ENCODE peak calls at places on chromosomes 1 and 21, in ten cellular contexts. One of them, this sample, is unnamed.
A peak's percentile ranks its signal among the peaks of the same experiment; 100 is the strongest.

GRCh38 chr1:215957692-215958091 is 390.6 kb downstream of the KCTD3 start:
- DNase-seq in HFF-Myc: no peak
- DNase-seq in psoas muscle: no peak
- DNase-seq in astrocyte of the spinal cord: peak; percentile 5
- DNase-seq in cardiac fibroblast: peak; percentile 19
- DNase-seq in heart left ventricle: no peak
- DNase-seq in mucosa of descending colon: no peak
- DNase-seq in fibroblast of lung: peak; percentile 13
- DNase-seq in mammary epithelial cell: peak; percentile 1
- DNase-seq in IMR-90: peak; percentile 66
- DNase-seq in this sample: no peak

GRCh38 chr1:173447224-173447623 is 29.9 kb upstream of the PRDX6 start:
- DNase-seq in HFF-Myc: no peak
- DNase-seq in psoas muscle: no peak
- DNase-seq in astrocyte of the spinal cord: no peak
- DNase-seq in cardiac fibroblast: no peak
- DNase-seq in heart left ventricle: no peak
- DNase-seq in mucosa of descending colon: no peak
- DNase-seq in fibroblast of lung: no peak
- DNase-seq in mammary epithelial cell: no peak
- DNase-seq in IMR-90: no peak
- DNase-seq in this sample: no peak

GRCh38 chr1:230069813-230070212 is 2.8 kb downstream of the GALNT2 start:
- DNase-seq in HFF-Myc: no peak
- DNase-seq in psoas muscle: no peak
- DNase-seq in astrocyte of the spinal cord: no peak
- DNase-seq in cardiac fibroblast: no peak
- DNase-seq in heart left ventricle: no peak
- DNase-seq in mucosa of descending colon: no peak
- DNase-seq in fibroblast of lung: no peak
- DNase-seq in mammary epithelial cell: peak; percentile 41
- DNase-seq in IMR-90: no peak
- DNase-seq in this sample: no peak

GRCh38 chr21:43360441-43361126 is 66.3 kb downstream of the SIK1 start:
- DNase-seq in HFF-Myc: no peak
- DNase-seq in psoas muscle: peak; percentile 48
- DNase-seq in astrocyte of the spinal cord: no peak
- DNase-seq in cardiac fibroblast: no peak
- DNase-seq in heart left ventricle: no peak
- DNase-seq in mucosa of descending colon: no peak
- DNase-seq in fibroblast of lung: no peak
- DNase-seq in mammary epithelial cell: no peak
- DNase-seq in IMR-90: no peak
- DNase-seq in this sample: no peak

GRCh38 chr1:38533772-38534472 is 325.6 kb downstream of the RRAGC start:
- DNase-seq in HFF-Myc: no peak
- DNase-seq in psoas muscle: no peak
- DNase-seq in astrocyte of the spinal cord: no peak
- DNase-seq in cardiac fibroblast: no peak
- DNase-seq in heart left ventricle: no peak
- DNase-seq in mucosa of descending colon: no peak
- DNase-seq in fibroblast of lung: no peak
- DNase-seq in mammary epithelial cell: no peak
- DNase-seq in IMR-90: no peak
- DNase-seq in this sample: no peak

GRCh38 chr1:37636435-37636834 is 1.7 kb upstream of the RSPO1 start:
- DNase-seq in HFF-Myc: no peak
- DNase-seq in psoas muscle: no peak
- DNase-seq in astrocyte of the spinal cord: no peak
- DNase-seq in cardiac fibroblast: no peak
- DNase-seq in heart left ventricle: no peak
- DNase-seq in mucosa of descending colon: no peak
- DNase-seq in fibroblast of lung: no peak
- DNase-seq in mammary epithelial cell: no peak
- DNase-seq in IMR-90: no peak
- DNase-seq in this sample: no peak

GRCh38 chr1:84758968-84759491 is 68.8 kb upstream of the SSX2IP start:
- DNase-seq in HFF-Myc: no peak
- DNase-seq in psoas muscle: no peak
- DNase-seq in astrocyte of the spinal cord: no peak
- DNase-seq in cardiac fibroblast: peak; percentile 47
- DNase-seq in heart left ventricle: no peak
- DNase-seq in mucosa of descending colon: no peak
- DNase-seq in fibroblast of lung: peak; percentile 74
- DNase-seq in mammary epithelial cell: no peak
- DNase-seq in IMR-90: peak; percentile 53
- DNase-seq in this sample: peak; percentile 55

GRCh38 chr1:91582431-91582921 is 81.8 kb downstream of the CDC7 start:
- DNase-seq in HFF-Myc: peak; percentile 98
- DNase-seq in psoas muscle: no peak
- DNase-seq in astrocyte of the spinal cord: peak; percentile 80
- DNase-seq in cardiac fibroblast: peak; percentile 79
- DNase-seq in heart left ventricle: no peak
- DNase-seq in mucosa of descending colon: no peak
- DNase-seq in fibroblast of lung: peak; percentile 97
- DNase-seq in mammary epithelial cell: peak; percentile 85
- DNase-seq in IMR-90: peak; percentile 100
- DNase-seq in this sample: peak; percentile 96

GRCh38 chr1:77796695-77797405 is 17.4 kb downstream of the MIGA1 start:
- DNase-seq in HFF-Myc: no peak
- DNase-seq in psoas muscle: no peak
- DNase-seq in astrocyte of the spinal cord: no peak
- DNase-seq in cardiac fibroblast: no peak
- DNase-seq in heart left ventricle: no peak
- DNase-seq in mucosa of descending colon: no peak
- DNase-seq in fibroblast of lung: no peak
- DNase-seq in mammary epithelial cell: peak; percentile 23
- DNase-seq in IMR-90: no peak
- DNase-seq in this sample: no peak

GRCh38 chr1:119885903-119886783 is 10.2 kb downstream of the ADAM30 start:
- DNase-seq in HFF-Myc: no peak
- DNase-seq in psoas muscle: no peak
- DNase-seq in astrocyte of the spinal cord: peak; percentile 30
- DNase-seq in cardiac fibroblast: peak; percentile 46
- DNase-seq in heart left ventricle: peak; percentile 32
- DNase-seq in mucosa of descending colon: peak; percentile 47
- DNase-seq in fibroblast of lung: peak; percentile 27
- DNase-seq in mammary epithelial cell: no peak
- DNase-seq in IMR-90: peak; percentile 39
- DNase-seq in this sample: no peak

GRCh38 chr1:165376041-165376810 is 19.7 kb upstream of the LMX1A start:
- DNase-seq in HFF-Myc: peak; percentile 50
- DNase-seq in psoas muscle: peak; percentile 92
- DNase-seq in astrocyte of the spinal cord: peak; percentile 77
- DNase-seq in cardiac fibroblast: peak; percentile 96
- DNase-seq in heart left ventricle: peak; percentile 89
- DNase-seq in mucosa of descending colon: peak; percentile 85
- DNase-seq in fibroblast of lung: peak; percentile 87
- DNase-seq in mammary epithelial cell: peak; percentile 83
- DNase-seq in IMR-90: peak; percentile 20
- DNase-seq in this sample: peak; percentile 91

DNA sequence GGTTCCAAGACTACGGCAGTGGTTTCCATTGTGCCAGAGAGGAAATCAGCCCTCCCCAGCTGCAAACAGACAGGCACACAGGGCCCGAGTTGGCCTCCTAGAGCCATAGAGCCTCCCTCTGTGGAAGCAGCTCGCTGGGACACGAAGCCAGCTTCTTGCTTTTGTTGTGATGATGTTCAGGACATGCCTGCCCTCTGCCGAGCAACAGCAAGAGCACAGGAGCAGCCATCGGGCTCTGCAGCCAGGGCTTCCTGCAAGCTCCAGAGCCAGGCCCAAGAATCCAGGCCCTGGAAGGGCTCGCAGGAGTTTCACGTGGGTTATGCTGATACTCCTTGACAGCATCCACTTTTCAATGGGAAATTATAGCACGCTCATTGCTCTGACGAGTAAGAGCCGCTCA is 18.5 kb downstream of the NPHP4 start:
- DNase-seq in HFF-Myc: no peak
- DNase-seq in psoas muscle: peak; percentile 12
- DNase-seq in astrocyte of the spinal cord: peak; percentile 28
- DNase-seq in cardiac fibroblast: peak; percentile 10
- DNase-seq in heart left ventricle: no peak
- DNase-seq in mucosa of descending colon: no peak
- DNase-seq in fibroblast of lung: peak; percentile 25
- DNase-seq in mammary epithelial cell: no peak
- DNase-seq in IMR-90: no peak
- DNase-seq in this sample: peak; percentile 24
- TF ChIP-seq CTCF in HFF-Myc: no peak
- TF ChIP-seq CTCF in psoas muscle: no peak
- TF ChIP-seq CTCF in astrocyte of the spinal cord: peak; percentile 35
- TF ChIP-seq CTCF in cardiac fibroblast: no peak
- TF ChIP-seq CTCF in heart left ventricle: no peak
- TF ChIP-seq CTCF in mucosa of descending colon: no peak
- TF ChIP-seq CTCF in fibroblast of lung: no peak
- TF ChIP-seq CTCF in mammary epithelial cell: no peak
- TF ChIP-seq CTCF in IMR-90: no peak
- TF ChIP-seq CTCF in this sample: no peak

GRCh38 chr1:1021860-1022259 is 1.9 kb downstream of the AGRN start:
- DNase-seq in HFF-Myc: no peak
- DNase-seq in psoas muscle: no peak
- DNase-seq in astrocyte of the spinal cord: peak; percentile 68
- DNase-seq in cardiac fibroblast: no peak
- DNase-seq in heart left ventricle: no peak
- DNase-seq in mucosa of descending colon: no peak
- DNase-seq in fibroblast of lung: peak; percentile 86
- DNase-seq in mammary epithelial cell: peak; percentile 79
- DNase-seq in IMR-90: peak; percentile 56
- DNase-seq in this sample: no peak
- H3K4me3 ChIP-seq in HFF-Myc: peak overlapping the region; percentile 59
- H3K4me3 ChIP-seq in psoas muscle: no peak overlapping the region
- H3K4me3 ChIP-seq in astrocyte of the spinal cord: peak overlapping the region; percentile 58
- H3K4me3 ChIP-seq in cardiac fibroblast: no peak overlapping the region
- H3K4me3 ChIP-seq in heart left ventricle: no peak overlapping the region
- H3K4me3 ChIP-seq in mucosa of descending colon: no peak overlapping the region
- H3K4me3 ChIP-seq in fibroblast of lung: no peak overlapping the region
- H3K4me3 ChIP-seq in mammary epithelial cell: peak overlapping the region; percentile 77
- H3K4me3 ChIP-seq in IMR-90: peak overlapping the region; percentile 86
- H3K4me3 ChIP-seq in this sample: no peak overlapping the region

GRCh38 chr1:156618853-156619581 is at the start of gene HAPLN2:
- DNase-seq in HFF-Myc: no peak
- DNase-seq in psoas muscle: no peak
- DNase-seq in astrocyte of the spinal cord: no peak
- DNase-seq in cardiac fibroblast: no peak
- DNase-seq in heart left ventricle: no peak
- DNase-seq in mucosa of descending colon: no peak
- DNase-seq in fibroblast of lung: no peak
- DNase-seq in mammary epithelial cell: no peak
- DNase-seq in IMR-90: no peak
- DNase-seq in this sample: no peak
- TF ChIP-seq CTCF in HFF-Myc: peak; percentile 57
- TF ChIP-seq CTCF in psoas muscle: peak; percentile 13
- TF ChIP-seq CTCF in astrocyte of the spinal cord: peak; percentile 54
- TF ChIP-seq CTCF in cardiac fibroblast: peak; percentile 49
- TF ChIP-seq CTCF in heart left ventricle: peak; percentile 28
- TF ChIP-seq CTCF in mucosa of descending colon: no peak
- TF ChIP-seq CTCF in fibroblast of lung: peak; percentile 21
- TF ChIP-seq CTCF in mammary epithelial cell: peak; percentile 62
- TF ChIP-seq CTCF in IMR-90: peak; percentile 20
- TF ChIP-seq CTCF in this sample: peak; percentile 43

DNA sequence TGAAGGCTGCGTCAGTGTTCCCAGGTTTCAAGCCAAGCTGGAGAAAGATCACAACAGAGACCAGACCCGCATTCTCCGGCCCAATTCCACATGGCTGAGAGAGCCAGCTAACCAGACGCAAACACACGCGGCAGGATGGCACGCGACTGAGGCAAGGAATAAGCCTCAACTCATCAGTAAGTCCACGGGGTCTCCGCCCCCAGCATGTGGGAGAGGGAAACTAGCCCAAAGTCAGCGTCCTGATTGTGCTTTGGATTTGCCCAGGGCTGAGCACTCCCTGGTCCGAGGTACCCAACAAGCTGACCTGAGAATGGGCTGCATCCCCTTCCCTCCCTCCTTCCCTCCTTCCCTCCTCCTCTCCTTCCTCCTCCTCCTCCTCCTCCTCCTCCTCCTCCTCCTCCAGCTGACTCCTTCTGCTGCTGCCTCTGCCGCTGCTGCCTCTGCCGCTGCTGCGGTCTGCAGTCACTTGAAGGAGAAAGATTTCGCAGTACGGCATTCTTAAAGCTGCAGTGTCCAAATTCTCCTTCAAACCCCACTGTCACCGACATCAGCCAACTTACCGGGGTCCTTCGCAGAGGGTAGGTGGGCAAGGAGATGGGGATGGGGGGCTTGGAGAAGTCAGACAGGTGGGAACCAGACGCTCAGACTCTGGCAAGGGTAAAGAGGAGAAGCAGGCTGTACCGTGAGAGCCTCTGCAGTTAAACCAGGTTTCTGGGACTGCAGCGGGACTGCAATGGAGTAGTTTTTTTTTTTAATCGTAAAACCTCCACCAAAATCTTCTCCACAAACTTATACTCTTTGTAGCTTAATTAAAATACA is 32.9 kb upstream of the H6PD start:
- DNase-seq in HFF-Myc: no peak
- DNase-seq in psoas muscle: no peak
- DNase-seq in astrocyte of the spinal cord: peak; percentile 62
- DNase-seq in cardiac fibroblast: peak; percentile 73
- DNase-seq in heart left ventricle: no peak
- DNase-seq in mucosa of descending colon: no peak
- DNase-seq in fibroblast of lung: peak; percentile 74
- DNase-seq in mammary epithelial cell: peak; percentile 41
- DNase-seq in IMR-90: peak; percentile 86
- DNase-seq in this sample: peak; percentile 84
- H3K4me3 ChIP-seq in HFF-Myc: peak overlapping the region; percentile 46
- H3K4me3 ChIP-seq in psoas muscle: peak overlapping the region; percentile 46
- H3K4me3 ChIP-seq in astrocyte of the spinal cord: peak overlapping the region; percentile 63
- H3K4me3 ChIP-seq in cardiac fibroblast: peak overlapping the region; percentile 48
- H3K4me3 ChIP-seq in heart left ventricle: no peak overlapping the region
- H3K4me3 ChIP-seq in mucosa of descending colon: no peak overlapping the region
- H3K4me3 ChIP-seq in fibroblast of lung: peak overlapping the region; percentile 72
- H3K4me3 ChIP-seq in mammary epithelial cell: peak overlapping the region; percentile 54
- H3K4me3 ChIP-seq in IMR-90: peak overlapping the region; percentile 76
- H3K4me3 ChIP-seq in this sample: peak overlapping the region; percentile 62

DNA sequence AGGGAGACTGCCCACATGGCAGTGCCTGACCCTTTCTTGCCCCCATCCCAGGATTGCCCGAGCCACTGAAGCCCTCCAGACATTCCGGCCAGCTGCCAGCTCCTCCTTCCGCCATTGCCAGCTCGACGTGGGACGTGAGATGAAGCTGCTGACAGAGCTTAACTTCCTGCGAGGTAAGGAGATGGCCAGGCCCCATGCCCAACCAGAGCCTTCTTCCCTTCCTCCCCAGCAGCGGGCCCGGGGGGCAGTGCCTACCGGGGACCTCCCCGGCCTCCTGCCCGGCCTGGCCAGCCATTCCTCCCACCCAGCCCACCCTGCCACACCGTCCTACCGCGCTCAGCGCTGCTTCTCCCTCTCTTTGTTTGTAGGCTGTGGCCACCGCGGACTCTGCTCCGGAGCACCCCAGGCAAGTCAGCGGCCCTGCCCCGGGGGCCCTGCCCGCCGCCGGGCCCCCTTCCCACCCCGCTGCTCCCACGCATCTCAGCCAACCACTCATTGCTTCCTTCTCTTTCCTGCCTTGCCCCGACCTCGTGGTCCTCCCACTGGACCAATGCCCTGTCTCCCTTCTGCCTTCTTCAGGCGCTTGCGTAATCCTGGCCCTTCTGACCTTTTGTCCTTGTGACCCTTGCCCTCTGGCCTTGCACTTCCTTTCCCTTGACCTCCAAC is 4.9 kb downstream of the TRIM46 start:
- DNase-seq in HFF-Myc: no peak
- DNase-seq in psoas muscle: peak; percentile 51
- DNase-seq in astrocyte of the spinal cord: no peak
- DNase-seq in cardiac fibroblast: no peak
- DNase-seq in heart left ventricle: peak; percentile 16
- DNase-seq in mucosa of descending colon: peak; percentile 53
- DNase-seq in fibroblast of lung: no peak
- DNase-seq in mammary epithelial cell: no peak
- DNase-seq in IMR-90: no peak
- DNase-seq in this sample: no peak
- TF ChIP-seq CTCF in HFF-Myc: no peak
- TF ChIP-seq CTCF in psoas muscle: no peak
- TF ChIP-seq CTCF in astrocyte of the spinal cord: no peak
- TF ChIP-seq CTCF in cardiac fibroblast: no peak
- TF ChIP-seq CTCF in heart left ventricle: no peak
- TF ChIP-seq CTCF in mucosa of descending colon: no peak
- TF ChIP-seq CTCF in fibroblast of lung: no peak
- TF ChIP-seq CTCF in mammary epithelial cell: no peak
- TF ChIP-seq CTCF in IMR-90: no peak
- TF ChIP-seq CTCF in this sample: no peak